ENCODE peak calls at places on chromosomes 7 and 10, in five cellular contexts. One of them, this sample, is unnamed.
A peak's percentile ranks its signal among the peaks of the same experiment; 100 is the strongest.

GRCh38 chr10:19738440-19738839 is 77.8 kb upstream of the PLXDC2 start:
- DNase-seq in H1: no peak
- DNase-seq in A549: no peak
- DNase-seq in HepG2: no peak
- DNase-seq in K562: no peak
- DNase-seq in this sample: no peak

GRCh38 chr7:49403844-49404243 is 369.6 kb upstream of the VWC2 start:
- DNase-seq in H1: no peak
- DNase-seq in HepG2: no peak
- DNase-seq in K562: no peak
- DNase-seq in A549: no peak
- DNase-seq in this sample: no peak

GRCh38 chr10:17851611-17852010 is 42.5 kb downstream of the MRC1 start:
- DNase-seq in H1: no peak
- DNase-seq in A549: no peak
- DNase-seq in HepG2: no peak
- DNase-seq in K562: no peak
- DNase-seq in this sample: peak; percentile 20

GRCh38 chr10:98536551-98536950 is 89.8 kb upstream of the HPS1 start:
- DNase-seq in A549: peak; percentile 5
- DNase-seq in K562: no peak
- DNase-seq in H1: no peak
- DNase-seq in HepG2: peak; percentile 7
- DNase-seq in this sample: no peak

GRCh38 chr10:29923416-29923970 is 135.9 kb downstream of the JCAD start:
- DNase-seq in H1: no peak
- DNase-seq in K562: no peak
- DNase-seq in A549: no peak
- DNase-seq in HepG2: no peak
- DNase-seq in this sample: no peak

GRCh38 chr10:47049906-47050305 is 138.7 kb downstream of the PTPN20 start:
- DNase-seq in A549: no peak
- DNase-seq in H1: no peak
- DNase-seq in K562: no peak
- DNase-seq in HepG2: no peak
- DNase-seq in this sample: no peak

GRCh38 chr7:107581387-107582013 is 1.5 kb downstream of the BCAP29 start:
- DNase-seq in H1: no peak
- DNase-seq in A549: no peak
- DNase-seq in K562: no peak
- DNase-seq in HepG2: no peak
- DNase-seq in this sample: no peak

GRCh38 chr10:112955736-112956421 is 5.8 kb downstream of the TCF7L2 start:
- DNase-seq in H1: no peak
- DNase-seq in HepG2: no peak
- DNase-seq in K562: no peak
- DNase-seq in A549: no peak
- DNase-seq in this sample: peak; percentile 36

GRCh38 chr7:40885503-40885902 is 750.7 kb downstream of the SUGCT start:
- DNase-seq in HepG2: no peak
- DNase-seq in K562: no peak
- DNase-seq in H1: no peak
- DNase-seq in A549: no peak
- DNase-seq in this sample: peak; percentile 43

GRCh38 chr10:85922363-85923129 is 444.0 kb downstream of the GRID1 start:
- DNase-seq in HepG2: no peak
- DNase-seq in K562: no peak
- DNase-seq in H1: no peak
- DNase-seq in A549: no peak
- DNase-seq in this sample: no peak

GRCh38 chr10:119243478-119243877 is 36.1 kb downstream of the GRK5 start:
- DNase-seq in HepG2: no peak
- DNase-seq in K562: peak; percentile 21
- DNase-seq in A549: no peak
- DNase-seq in H1: no peak
- DNase-seq in this sample: peak; percentile 62

GRCh38 chr10:521844-522243 is 167.6 kb downstream of the DIP2C start:
- DNase-seq in K562: no peak
- DNase-seq in H1: no peak
- DNase-seq in A549: no peak
- DNase-seq in HepG2: no peak
- DNase-seq in this sample: no peak

GRCh38 chr10:104300002-104300735 is 31.2 kb downstream of the GSTO2 start:
- DNase-seq in K562: no peak
- DNase-seq in H1: no peak
- DNase-seq in HepG2: no peak
- DNase-seq in A549: no peak
- DNase-seq in this sample: peak; percentile 96

GRCh38 chr7:140876519-140877248 is 48.0 kb downstream of the BRAF start:
- DNase-seq in HepG2: no peak
- DNase-seq in K562: no peak
- DNase-seq in A549: no peak
- DNase-seq in H1: no peak
- DNase-seq in this sample: peak; percentile 50

GRCh38 chr7:138625849-138626230 is 75.3 kb downstream of the SVOPL start:
- DNase-seq in A549: no peak
- DNase-seq in H1: no peak
- DNase-seq in K562: no peak
- DNase-seq in HepG2: no peak
- DNase-seq in this sample: no peak

GRCh38 chr7:98705620-98706019 is 88.5 kb downstream of the NPTX2 start:
- DNase-seq in H1: no peak
- DNase-seq in HepG2: no peak
- DNase-seq in K562: no peak
- DNase-seq in A549: no peak
- DNase-seq in this sample: no peak

GRCh38 chr7:119219663-119220062 is 995.2 kb downstream of the ANKRD7 start:
- DNase-seq in H1: no peak
- DNase-seq in HepG2: no peak
- DNase-seq in A549: no peak
- DNase-seq in K562: no peak
- DNase-seq in this sample: no peak

GRCh38 chr7:144834516-144835165 is 1.2 kb downstream of the TPK1 start:
- DNase-seq in A549: no peak
- DNase-seq in HepG2: no peak
- DNase-seq in K562: peak; percentile 24
- DNase-seq in H1: no peak
- DNase-seq in this sample: no peak

GRCh38 chr7:37031571-37032257 is 307.4 kb upstream of the AOAH start:
- DNase-seq in HepG2: peak; percentile 97
- DNase-seq in A549: peak; percentile 87
- DNase-seq in H1: no peak
- DNase-seq in K562: peak; percentile 35
- DNase-seq in this sample: peak; percentile 100

GRCh38 chr10:28845009-28845682 is 167.8 kb downstream of the BAMBI start:
- DNase-seq in HepG2: no peak
- DNase-seq in A549: no peak
- DNase-seq in H1: no peak
- DNase-seq in K562: no peak
- DNase-seq in this sample: no peak

GRCh38 chr7:131509781-131510180 is 46.6 kb downstream of the PODXL start:
- DNase-seq in K562: no peak
- DNase-seq in HepG2: no peak
- DNase-seq in H1: no peak
- DNase-seq in A549: no peak
- DNase-seq in this sample: no peak

GRCh38 chr7:55048221-55048859 is 29.5 kb downstream of the EGFR start:
- DNase-seq in HepG2: peak; percentile 75
- DNase-seq in A549: no peak
- DNase-seq in K562: no peak
- DNase-seq in H1: no peak
- DNase-seq in this sample: no peak

GRCh38 chr10:74139981-74140380 is 10.6 kb downstream of the AP3M1 start:
- DNase-seq in A549: no peak
- DNase-seq in HepG2: no peak
- DNase-seq in K562: no peak
- DNase-seq in H1: no peak
- DNase-seq in this sample: no peak

GRCh38 chr10:26776258-26776657 is 78.8 kb downstream of the PDSS1 start:
- DNase-seq in K562: no peak
- DNase-seq in H1: no peak
- DNase-seq in A549: no peak
- DNase-seq in HepG2: no peak
- DNase-seq in this sample: no peak

GRCh38 chr10:122381680-122382079 is 7.2 kb downstream of the PLEKHA1 start:
- DNase-seq in H1: no peak
- DNase-seq in A549: no peak
- DNase-seq in HepG2: peak; percentile 8
- DNase-seq in K562: no peak
- DNase-seq in this sample: no peak
- H3K27ac ChIP-seq in H1: no peak overlapping the region
- H3K27ac ChIP-seq in A549: no peak overlapping the region
- H3K27ac ChIP-seq in HepG2: peak overlapping the region; percentile 48
- H3K27ac ChIP-seq in K562: no peak overlapping the region
- H3K27ac ChIP-seq in this sample: no peak overlapping the region

DNA sequence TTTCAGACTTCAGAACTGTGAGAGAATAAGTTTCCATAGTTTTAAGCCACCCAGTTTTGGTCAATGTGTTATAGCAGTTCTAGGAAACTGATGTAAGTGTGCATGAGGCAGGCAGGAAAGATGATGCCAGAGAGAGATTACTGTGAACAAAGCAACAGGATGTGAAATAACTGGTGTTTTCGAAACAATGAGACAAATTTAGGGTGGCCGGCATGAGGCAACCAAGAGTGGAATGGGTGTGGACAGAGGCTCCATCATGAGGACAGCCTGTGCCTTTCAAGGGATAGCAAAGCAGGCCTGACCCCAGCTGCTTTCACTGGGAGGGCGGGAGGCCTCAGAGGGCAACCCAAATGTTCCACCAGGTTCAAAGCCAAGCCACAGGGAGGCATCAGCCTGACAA is 67.3 kb upstream of the UCN3 start:
- DNase-seq in H1: no peak
- DNase-seq in HepG2: no peak
- DNase-seq in K562: no peak
- DNase-seq in A549: no peak
- DNase-seq in this sample: peak; percentile 24
- H3K4me1 ChIP-seq in H1: no peaks in the 10 kb centered on the region
- H3K4me1 ChIP-seq in HepG2: peaks cover 20% of the 10 kb centered on the region
- H3K4me1 ChIP-seq in K562: no peaks in the 10 kb centered on the region
- H3K4me1 ChIP-seq in A549: peaks cover 21% of the 10 kb centered on the region
- H3K4me1 ChIP-seq in this sample: peaks cover 17% of the 10 kb centered on the region

DNA sequence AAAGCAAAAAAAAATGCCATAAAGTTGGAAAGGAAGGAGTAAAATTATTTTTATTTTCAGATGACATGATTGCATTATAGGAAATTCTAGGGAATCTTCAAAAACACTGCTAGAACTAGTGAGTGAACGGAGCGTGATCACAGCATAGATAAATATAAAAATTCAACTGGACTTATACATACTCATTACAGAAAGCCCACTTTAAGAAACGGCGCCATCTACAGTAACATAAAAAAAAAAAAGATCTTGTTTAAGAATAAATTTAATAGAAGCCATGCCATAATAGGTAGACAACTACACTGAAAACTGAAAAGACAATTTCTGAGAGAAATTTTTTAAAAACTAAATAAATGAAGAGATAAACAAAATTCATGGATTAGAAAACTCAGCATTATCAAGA is 623.1 kb upstream of the MGMT start:
- DNase-seq in A549: no peak
- DNase-seq in H1: no peak
- DNase-seq in K562: no peak
- DNase-seq in HepG2: no peak
- DNase-seq in this sample: no peak
- TF ChIP-seq JUN in A549: no peak
- TF ChIP-seq JUN in H1: no peak
- TF ChIP-seq JUN in K562: no peak
- TF ChIP-seq JUN in HepG2: no peak
- TF ChIP-seq JUN in this sample: no peak

GRCh38 chr7:66357062-66357461 is 151.9 kb downstream of the TPST1 start:
- DNase-seq in K562: no peak
- DNase-seq in A549: no peak
- DNase-seq in HepG2: no peak
- DNase-seq in H1: no peak
- DNase-seq in this sample: no peak
- H3K27ac ChIP-seq in K562: no peak overlapping the region
- H3K27ac ChIP-seq in A549: no peak overlapping the region
- H3K27ac ChIP-seq in HepG2: peak overlapping the region; percentile 13
- H3K27ac ChIP-seq in H1: no peak overlapping the region
- H3K27ac ChIP-seq in this sample: no peak overlapping the region

DNA sequence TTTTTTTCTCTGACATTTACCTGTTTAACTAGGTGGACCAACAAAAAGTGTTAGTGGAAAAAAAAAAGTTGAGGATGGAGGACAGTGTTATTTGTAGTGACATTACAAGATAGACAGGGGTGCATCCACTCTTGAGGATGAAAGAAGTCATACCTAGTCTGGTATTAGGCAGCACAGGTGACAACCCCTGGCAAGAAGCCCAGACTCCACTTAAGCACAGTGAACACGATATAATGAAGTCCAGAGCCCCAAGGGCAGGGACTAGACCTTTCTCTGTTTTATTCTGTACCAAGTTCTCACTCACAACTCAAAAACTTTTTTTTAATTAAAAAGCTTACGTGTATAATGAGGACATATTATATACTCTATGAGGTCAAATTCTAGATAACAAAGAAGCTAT is 268.4 kb downstream of the GPR37 start:
- DNase-seq in K562: no peak
- DNase-seq in A549: no peak
- DNase-seq in H1: no peak
- DNase-seq in HepG2: no peak
- DNase-seq in this sample: no peak
- H3K4me1 ChIP-seq in K562: no peaks in the 10 kb centered on the region
- H3K4me1 ChIP-seq in A549: no peaks in the 10 kb centered on the region
- H3K4me1 ChIP-seq in H1: no peaks in the 10 kb centered on the region
- H3K4me1 ChIP-seq in HepG2: no peaks in the 10 kb centered on the region
- H3K4me1 ChIP-seq in this sample: no peaks in the 10 kb centered on the region

DNA sequence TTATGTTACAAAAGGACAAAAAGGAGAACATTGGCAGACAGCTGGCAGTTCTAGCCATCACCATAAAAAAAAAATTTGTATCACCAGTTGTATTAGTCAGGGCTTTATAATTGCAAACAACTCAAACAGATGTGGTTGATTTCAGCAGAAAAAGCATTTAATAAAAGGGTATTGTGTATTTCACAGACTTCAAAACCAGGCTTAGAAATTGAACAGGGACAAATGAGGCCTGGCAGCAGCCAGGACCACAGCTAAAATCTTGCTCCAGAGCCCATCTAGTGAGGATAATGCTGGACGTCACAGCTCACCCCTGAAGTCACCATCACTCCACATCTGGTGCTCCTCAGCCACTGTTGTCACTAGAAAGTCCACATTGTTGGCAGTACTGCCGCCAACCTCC is 52.9 kb upstream of the CALD1 start:
- DNase-seq in HepG2: no peak
- DNase-seq in H1: no peak
- DNase-seq in K562: no peak
- DNase-seq in A549: no peak
- DNase-seq in this sample: no peak
- TF ChIP-seq JUN in HepG2: no peak
- TF ChIP-seq JUN in H1: no peak
- TF ChIP-seq JUN in K562: no peak
- TF ChIP-seq JUN in A549: no peak
- TF ChIP-seq JUN in this sample: no peak

This sample was measured in endothelial cell of umbilical vein.